ENCODE peak calls at places on chromosomes 5 and 9, in four cellular contexts. E is HCT116, K is right cardiac atrium, T is breast epithelium. A is an unnamed sample.

GRCh38 chr9:37944266-37944650 is 40.3 kb upstream of the SLC25A51 start:
- DNase-seq in E (no peak), K (peak; percentile 36), T (no peak), A (no peak)

GRCh38 chr5:31581498-31582099 is 49.5 kb downstream of the C5orf22 start:
- DNase-seq in E (peak; percentile 22), K (no peak), T (no peak), A (no peak)

GRCh38 chr5:117999939-118000549 is 988.3 kb downstream of the DTWD2 start:
- DNase-seq in E (no peak), K (no peak), T (no peak), A (no peak)

GRCh38 chr9:107465467-107466451 is 23.8 kb downstream of the KLF4 start:
- DNase-seq in E (no peak), K (peak; percentile 93), T (peak; percentile 21), A (no peak)

GRCh38 chr9:127132921-127133647 is 10.6 kb upstream of the ANGPTL2 start:
- DNase-seq in E (no peak), K (peak; percentile 73), T (peak; percentile 51), A (no peak)

GRCh38 chr5:68738236-68738635 is 355.6 kb upstream of the SLC30A5 start:
- DNase-seq in E (no peak), K (no peak), T (no peak), A (no peak)

GRCh38 chr5:55036477-55036876 is 12.4 kb downstream of the GZMK start:
- DNase-seq in E (no peak), K (no peak), T (no peak), A (no peak)

GRCh38 chr5:55467862-55468551 is 66.8 kb downstream of the PLPP1 start:
- DNase-seq in E (no peak), K (no peak), T (no peak), A (no peak)

GRCh38 chr5:59756373-59757035 is 137.0 kb downstream of the PDE4D start:
- DNase-seq in E (no peak), K (no peak), T (no peak), A (no peak)

GRCh38 chr5:59760798-59761348 is 132.7 kb downstream of the PDE4D start:
- DNase-seq in E (no peak), K (no peak), T (no peak), A (peak; percentile 62)

GRCh38 chr5:59759600-59760357 is 133.7 kb downstream of the PDE4D start:
- DNase-seq in E (no peak), K (no peak), T (no peak), A (no peak)

GRCh38 chr5:59757442-59757841 is 136.1 kb downstream of the PDE4D start:
- DNase-seq in E (no peak), K (no peak), T (no peak), A (no peak)

DNA sequence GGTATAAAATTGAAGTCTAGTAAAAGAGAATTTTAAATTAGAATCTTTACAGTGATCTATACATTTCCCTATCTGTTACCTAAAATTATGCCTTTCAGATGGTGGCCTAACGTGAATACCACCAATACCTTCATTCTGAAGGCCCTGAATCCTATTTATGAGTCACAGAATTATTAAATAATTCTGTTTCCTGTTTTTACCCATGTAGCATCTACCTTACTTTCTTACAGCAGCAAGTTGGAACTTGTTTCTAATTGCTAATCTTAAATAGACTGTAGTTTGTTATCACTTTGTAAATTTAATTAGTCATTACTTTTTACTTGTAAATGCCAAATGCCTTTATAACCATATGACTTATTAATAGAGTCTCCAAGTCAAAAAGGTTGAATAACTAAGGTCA is 135.0 kb downstream of the PDE4D start:
- DNase-seq in E (no peak), K (no peak), T (no peak), A (peak; percentile 64)
- H3K27ac ChIP-seq in E (no peak overlapping the region), K (no peak overlapping the region), T (no peak overlapping the region), A (peak overlapping the region; percentile 67)

DNA sequence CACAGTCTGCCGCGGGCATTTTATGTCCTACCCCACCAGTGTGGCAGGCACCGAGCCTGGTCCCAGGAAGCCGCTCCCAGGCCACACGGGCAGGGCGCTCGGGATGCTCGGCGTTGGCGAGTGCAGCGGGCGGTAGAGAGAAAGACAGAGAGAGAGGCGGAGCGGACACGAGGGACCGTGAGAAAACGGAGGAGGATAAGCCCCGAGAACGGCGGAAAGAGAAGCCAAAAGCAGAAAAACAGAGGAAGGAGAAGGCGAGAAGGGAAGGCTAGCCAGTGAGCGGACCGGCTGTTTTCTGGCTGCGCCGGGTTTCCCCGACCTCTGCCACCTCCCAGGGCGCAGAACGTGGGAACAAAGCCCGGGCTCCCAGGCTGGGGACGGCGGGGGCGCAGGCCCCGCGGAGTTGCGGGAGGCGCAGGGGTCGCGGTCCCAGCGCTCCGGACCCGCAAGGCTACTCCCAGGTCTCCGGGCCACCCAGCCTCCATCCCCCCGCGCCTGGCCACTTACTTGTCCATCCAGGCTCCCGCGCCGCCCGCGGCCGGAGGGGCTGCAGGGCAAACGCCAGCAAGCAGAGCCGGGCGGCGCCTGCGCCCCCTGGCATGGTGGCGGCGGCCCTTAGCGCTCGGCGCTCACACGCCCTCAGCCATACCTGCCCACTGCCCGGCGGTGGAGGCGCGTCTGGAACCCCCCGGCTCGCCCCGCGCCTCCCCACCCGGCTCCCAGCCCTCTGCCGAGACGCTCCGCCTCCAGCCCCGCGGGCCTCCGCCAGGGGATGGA is at the start of gene ADAM19:
- DNase-seq in E (no peak), K (peak; percentile 86), T (no peak), A (no peak)
- H3K27ac ChIP-seq in E (peak within 1 kb of the TSS; percentile 75), K (peak within 1 kb of the TSS; percentile 56), T (peak within 1 kb of the TSS; percentile 42), A (peak within 1 kb of the TSS; percentile 38)

GRCh38 chr5:154365823-154366222 is 80.0 kb upstream of the SAP30L start:
- DNase-seq in E (no peak), K (no peak), T (no peak), A (peak; percentile 8)

GRCh38 chr5:154366353-154366752 is 79.4 kb upstream of the SAP30L start:
- DNase-seq in E (peak; percentile 27), K (no peak), T (no peak), A (no peak)

GRCh38 chr5:154367101-154367500 is 78.7 kb upstream of the SAP30L start:
- DNase-seq in E (no peak), K (no peak), T (no peak), A (peak; percentile 34)

GRCh38 chr5:154363411-154363810 is 82.4 kb upstream of the SAP30L start:
- DNase-seq in E (no peak), K (no peak), T (no peak), A (no peak)

DNA sequence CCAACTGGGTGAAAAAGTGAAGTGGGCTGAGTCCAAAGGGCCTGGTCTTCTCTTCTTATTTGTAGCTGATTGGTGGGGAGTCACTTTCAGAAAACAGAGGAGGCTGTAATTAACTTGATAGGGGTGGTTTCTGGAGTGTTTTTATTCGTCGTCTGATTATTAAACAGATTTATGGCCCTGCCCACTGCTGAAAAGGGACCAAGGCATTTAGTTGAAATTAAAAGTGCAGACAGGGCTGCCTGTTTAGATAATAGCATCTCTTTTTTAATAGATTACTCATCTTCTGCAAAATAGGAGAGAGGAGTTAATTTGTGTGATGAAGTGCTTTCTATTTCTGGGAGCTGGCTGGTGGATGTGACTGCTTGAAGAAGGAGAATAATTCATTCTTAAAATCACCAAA is 81.0 kb upstream of the SAP30L start:
- DNase-seq in E (no peak), K (no peak), T (no peak), A (no peak)
- H3K27ac ChIP-seq in E (no peak overlapping the region), K (no peak overlapping the region), T (peak overlapping the region; percentile 33), A (no peak overlapping the region)

GRCh38 chr5:172769598-172770373 is 1.2 kb downstream of the DUSP1 start:
- DNase-seq in E (no peak), K (peak; percentile 80), T (no peak), A (no peak)

GRCh38 chr5:172770675-172771438 is at the start of gene DUSP1:
- DNase-seq in E (peak; percentile 89), K (peak; percentile 100), T (peak; percentile 99), A (no peak)

GRCh38 chr5:172772112-172772906 is 1.3 kb upstream of the DUSP1 start:
- DNase-seq in E (no peak), K (peak; percentile 97), T (peak; percentile 96), A (no peak)

GRCh38 chr5:172770374-172770674 is 671 bp downstream of the DUSP1 start:
- DNase-seq in E (no peak), K (no peak), T (no peak), A (no peak)

DNA sequence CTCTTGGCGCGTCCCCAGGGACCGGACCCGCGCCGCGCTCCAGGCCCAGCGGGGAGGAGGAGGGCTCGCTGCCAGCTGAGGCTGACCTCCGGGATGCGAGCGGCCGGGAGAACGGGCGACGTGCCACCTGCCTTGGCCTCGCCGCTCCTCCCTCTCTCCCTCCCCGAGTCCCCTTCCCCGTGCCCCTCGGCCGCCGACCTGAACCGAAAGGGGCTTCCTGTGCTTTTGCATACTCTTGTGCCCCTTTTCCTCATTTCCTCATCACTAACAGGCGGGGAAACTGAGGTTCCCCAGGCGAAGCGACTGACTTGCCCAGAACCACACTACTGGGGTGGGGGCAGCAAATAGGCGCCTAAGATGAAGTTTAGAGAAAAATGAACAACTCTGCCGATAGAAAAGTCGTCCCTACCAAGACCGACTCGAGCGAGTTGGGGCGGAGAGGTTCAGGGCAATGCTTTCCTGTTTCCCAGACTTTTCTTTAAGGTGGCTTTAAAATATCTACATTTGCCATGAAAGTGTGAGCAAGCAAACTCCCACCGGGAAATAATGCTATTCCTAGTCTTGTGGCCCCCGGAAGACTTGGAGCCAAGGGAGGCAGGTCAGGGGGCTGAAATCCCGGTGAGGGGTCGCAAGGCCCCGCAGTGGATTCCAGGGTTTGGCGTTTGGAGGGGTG is 580 bp upstream of the DUSP1 start:
- DNase-seq in E (no peak), K (no peak), T (no peak), A (no peak)
- H3K27ac ChIP-seq in E (peak overlapping the region; percentile 67), K (peak overlapping the region; percentile 99), T (peak overlapping the region; percentile 100), A (peak overlapping the region; percentile 96)

DNA sequence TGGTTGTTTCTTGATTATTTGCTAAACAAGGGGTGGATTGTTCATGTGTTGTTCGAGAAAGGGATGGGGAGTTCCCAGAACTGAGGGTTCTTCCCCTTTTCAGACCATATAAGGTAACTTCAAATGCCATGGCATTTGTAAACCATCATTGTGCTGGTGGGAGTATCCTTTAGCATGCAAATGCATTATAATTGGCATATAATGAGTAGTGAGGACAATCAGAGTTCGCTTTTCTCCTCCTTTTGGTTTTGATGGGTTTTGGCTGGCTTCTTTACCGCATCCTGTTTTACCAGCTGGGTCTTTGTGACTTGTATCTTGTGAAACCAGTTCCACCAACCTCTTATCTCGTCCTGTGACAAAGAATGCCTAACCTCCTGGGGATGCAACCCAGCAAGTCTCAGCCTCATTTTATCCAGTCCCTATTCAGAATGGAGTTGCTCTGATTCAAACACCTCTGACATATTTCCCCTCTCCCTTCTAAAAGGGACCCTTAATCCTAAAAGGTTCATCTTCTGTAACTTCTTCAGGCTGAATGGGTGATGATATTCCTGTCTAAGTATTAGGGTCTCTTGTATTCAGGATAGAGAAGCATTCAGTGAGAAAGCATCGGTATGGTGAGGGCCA is 8.7 kb upstream of the FBN2 start:
- DNase-seq in E (no peak), K (no peak), T (no peak), A (no peak)
- H3K27ac ChIP-seq in E (no peak overlapping the region), K (no peak overlapping the region), T (no peak overlapping the region), A (no peak overlapping the region)

A was measured in epithelial cell of prostate.